ENCODE peak calls at places on chromosome 18, in four cellular contexts. M is H54, Y is fibroblast of the aortic adventitia, T is endothelial cell. C is an unnamed sample.

GRCh38 chr18:9619545-9619944 is 5.2 kb upstream of the PPP4R1 start:
- DNase-seq in M (no peak), Y (peak; percentile 86), T (no peak), C (no peak)

GRCh38 chr18:22348521-22349316 is 69.0 kb downstream of the CTAGE1 start:
- DNase-seq in M (no peak), Y (peak; percentile 89), T (peak; percentile 22), C (no peak)

GRCh38 chr18:70421471-70421870 is 132.6 kb downstream of the SOCS6 start:
- DNase-seq in M (no peak), Y (peak; percentile 23), T (no peak), C (no peak)

GRCh38 chr18:47370052-47370451 is 118.6 kb upstream of the SKOR2 start:
- DNase-seq in M (no peak), Y (no peak), T (no peak), C (no peak)

GRCh38 chr18:59488899-59489298 is 129.8 kb upstream of the LMAN1 start:
- DNase-seq in M (no peak), Y (no peak), T (no peak), C (no peak)

GRCh38 chr18:52903858-52904257 is 563.9 kb downstream of the DCC start:
- DNase-seq in M (peak; percentile 4), Y (no peak), T (peak; percentile 58), C (no peak)

GRCh38 chr18:53458944-53459580 is 765.4 kb downstream of the MBD2 start:
- DNase-seq in M (no peak), Y (no peak), T (peak; percentile 17), C (no peak)

GRCh38 chr18:53947092-53947640 is 277.3 kb downstream of the MBD2 start:
- DNase-seq in M (no peak), Y (no peak), T (no peak), C (no peak)

GRCh38 chr18:50033004-50033403 is 161.9 kb downstream of the MYO5B start:
- DNase-seq in M (no peak), Y (no peak), T (no peak), C (no peak)

GRCh38 chr18:5937086-5937485 is 41.8 kb upstream of the TMEM200C start:
- DNase-seq in M (no peak), Y (no peak), T (no peak), C (no peak)

GRCh38 chr18:33579147-33579867 is 1.3 kb downstream of the ASXL3 start:
- DNase-seq in M (no peak), Y (no peak), T (no peak), C (no peak)

GRCh38 chr18:35780937-35781336 is 191.5 kb upstream of the RMP24 start:
- DNase-seq in M (no peak), Y (no peak), T (no peak), C (no peak)

GRCh38 chr18:79881695-79882094 is 69.8 kb downstream of the SLC66A2 start:
- DNase-seq in M (no peak), Y (no peak), T (no peak), C (no peak)

GRCh38 chr18:39839782-39840181 is 2115.3 kb upstream of the PIK3C3 start:
- DNase-seq in M (no peak), Y (no peak), T (no peak), C (no peak)

GRCh38 chr18:28526196-28526595 is 349.3 kb upstream of the CDH2 start:
- DNase-seq in M (no peak), Y (no peak), T (no peak), C (no peak)

GRCh38 chr18:5662586-5663090 is 118.8 kb upstream of the EPB41L3 start:
- DNase-seq in M (no peak), Y (no peak), T (no peak), C (no peak)

GRCh38 chr18:26290388-26290787 is 64.1 kb downstream of the TAF4B start:
- DNase-seq in M (no peak), Y (no peak), T (no peak), C (no peak)

GRCh38 chr18:8480506-8481328 is 128.5 kb upstream of the RAB12 start:
- DNase-seq in M (peak; percentile 38), Y (peak; percentile 81), T (peak; percentile 48), C (no peak)

GRCh38 chr18:22403950-22404349 is 13.8 kb downstream of the CTAGE1 start:
- DNase-seq in M (no peak), Y (no peak), T (no peak), C (no peak)

GRCh38 chr18:55414475-55414874 is 173.5 kb downstream of the TCF4 start:
- DNase-seq in M (no peak), Y (no peak), T (no peak), C (no peak)

GRCh38 chr18:31189757-31190156 is 27.1 kb upstream of the DSC1 start:
- DNase-seq in M (no peak), Y (no peak), T (no peak), C (no peak)

GRCh38 chr18:21669736-21670135 is 34.8 kb downstream of the ABHD3 start:
- DNase-seq in M (no peak), Y (no peak), T (no peak), C (no peak)

GRCh38 chr18:62852851-62853250 is 137.5 kb downstream of the PHLPP1 start:
- DNase-seq in M (no peak), Y (peak; percentile 28), T (no peak), C (no peak)

GRCh38 chr18:35268811-35269210 is 21.2 kb downstream of the ZSCAN30 start:
- DNase-seq in M (no peak), Y (no peak), T (no peak), C (no peak)

GRCh38 chr18:23207191-23207955 is 72.1 kb downstream of the CABLES1 start:
- DNase-seq in M (peak; percentile 60), Y (peak; percentile 24), T (no peak), C (no peak)

GRCh38 chr18:69109686-69110085 is 291.0 kb upstream of the DOK6 start:
- DNase-seq in M (no peak), Y (no peak), T (no peak), C (no peak)

GRCh38 chr18:11322716-11323115 is 173.3 kb upstream of the PIEZO2 start:
- DNase-seq in M (no peak), Y (no peak), T (no peak), C (no peak)

GRCh38 chr18:48347756-48348326 is 61.3 kb downstream of the ZBTB7C start:
- DNase-seq in M (no peak), Y (no peak), T (no peak), C (no peak)

GRCh38 chr18:58670561-58671121 is 624 bp upstream of the MALT1 start:
- DNase-seq in M (peak; percentile 13), Y (no peak), T (no peak), C (no peak)